ENCODE peak calls at places on chromosomes 1 and 21, in eight cellular contexts. U is brain microvascular endothelial cell, V is HCT116, E is choroid plexus epithelial cell, L is neural crest cell, B is breast epithelium, W is Calu3, R is neural progenitor cell. Q is an unnamed sample.

GRCh38 chr1:216705686-216706085 is 17.5 kb downstream of the ESRRG start:
- DNase-seq in U (no peak), V (no peak), E (no peak), L (no peak), B (no peak), W (no peak), R (no peak), Q (no peak)

GRCh38 chr1:64965239-64966157 is 851 bp downstream of the JAK1 start:
- DNase-seq in U (peak; percentile 40), V (no peak), E (peak; percentile 77), L (peak; percentile 40), B (peak; percentile 61), W (peak; percentile 48), R (peak; percentile 47), Q (peak; percentile 39)

GRCh38 chr1:33387512-33388079 is 43.3 kb downstream of the PHC2 start:
- DNase-seq in U (peak; percentile 93), V (no peak), E (peak; percentile 96), L (no peak), B (no peak), W (no peak), R (no peak), Q (no peak)

GRCh38 chr1:201016211-201016651 is 7.3 kb downstream of the KIF21B start:
- DNase-seq in U (no peak), V (no peak), E (peak; percentile 45), L (no peak), B (no peak), W (no peak), R (no peak), Q (peak; percentile 42)

GRCh38 chr1:4796161-4796998 is 142.0 kb downstream of the AJAP1 start:
- DNase-seq in U (no peak), V (no peak), E (no peak), L (no peak), B (no peak), W (no peak), R (no peak), Q (no peak)

GRCh38 chr1:198497326-198498220 is 42.9 kb downstream of the ATP6V1G3 start:
- DNase-seq in U (peak; percentile 33), V (no peak), E (peak; percentile 64), L (no peak), B (no peak), W (no peak), R (no peak), Q (peak; percentile 53)

GRCh38 chr1:221812905-221813597 is 71.2 kb upstream of the DUSP10 start:
- DNase-seq in U (no peak), V (no peak), E (no peak), L (no peak), B (no peak), W (no peak), R (no peak), Q (no peak)

GRCh38 chr1:178566187-178566586 is 53.3 kb downstream of the TEX35 start:
- DNase-seq in U (no peak), V (no peak), E (peak; percentile 18), L (no peak), B (no peak), W (no peak), R (no peak), Q (no peak)

GRCh38 chr1:13976485-13976884 is 276.5 kb downstream of the PRDM2 start:
- DNase-seq in U (no peak), V (no peak), E (no peak), L (no peak), B (no peak), W (no peak), R (no peak), Q (peak; percentile 27)

GRCh38 chr1:38243106-38243505 is 196.5 kb upstream of the POU3F1 start:
- DNase-seq in U (no peak), V (no peak), E (no peak), L (no peak), B (no peak), W (peak; percentile 51), R (peak; percentile 56), Q (peak; percentile 32)

GRCh38 chr1:5750186-5751170 is 241.7 kb downstream of the NPHP4 start:
- DNase-seq in U (no peak), V (no peak), E (no peak), L (no peak), B (peak; percentile 20), W (no peak), R (no peak), Q (no peak)

GRCh38 chr1:109788695-109789521 is 25.2 kb upstream of the EPS8L3 start:
- DNase-seq in U (no peak), V (peak; percentile 21), E (peak; percentile 54), L (no peak), B (peak; percentile 30), W (peak; percentile 35), R (peak; percentile 51), Q (peak; percentile 39)

GRCh38 chr1:44636067-44636466 is 38.2 kb downstream of the TMEM53 start:
- DNase-seq in U (no peak), V (no peak), E (no peak), L (no peak), B (no peak), W (no peak), R (no peak), Q (no peak)

GRCh38 chr1:27099904-27100796 is 54.8 kb downstream of the SLC9A1 start:
- DNase-seq in U (no peak), V (no peak), E (peak; percentile 62), L (no peak), B (no peak), W (no peak), R (peak; percentile 41), Q (no peak)

GRCh38 chr1:159752135-159752580 is 28.6 kb upstream of the DUSP23 start:
- DNase-seq in U (no peak), V (no peak), E (peak; percentile 58), L (no peak), B (peak; percentile 55), W (peak; percentile 71), R (no peak), Q (no peak)

GRCh38 chr1:79430437-79430836 is 423.9 kb upstream of the ADGRL4 start:
- DNase-seq in U (no peak), V (no peak), E (no peak), L (no peak), B (no peak), W (no peak), R (peak; percentile 5), Q (no peak)

GRCh38 chr1:25469177-25469576 is 38.5 kb downstream of the MACO1 start:
- DNase-seq in U (peak; percentile 40), V (no peak), E (peak; percentile 37), L (no peak), B (no peak), W (no peak), R (no peak), Q (peak; percentile 79)

GRCh38 chr1:50427818-50428779 is 4.9 kb upstream of the DMRTA2 start:
- DNase-seq in U (no peak), V (no peak), E (no peak), L (no peak), B (no peak), W (no peak), R (peak; percentile 87), Q (no peak)

GRCh38 chr1:38923607-38924006 is 18.0 kb downstream of the RHBDL2 start:
- DNase-seq in U (no peak), V (no peak), E (no peak), L (no peak), B (no peak), W (no peak), R (no peak), Q (peak; percentile 33)

GRCh38 chr21:32595431-32595830 is 10.1 kb upstream of the TCP10L start:
- DNase-seq in U (no peak), V (no peak), E (no peak), L (no peak), B (no peak), W (no peak), R (no peak), Q (no peak)
- TF ChIP-seq CTCF in U (no peak), V (no peak), E (no peak), L (no peak), B (no peak), W (no peak), R (no peak), Q (no peak)

DNA sequence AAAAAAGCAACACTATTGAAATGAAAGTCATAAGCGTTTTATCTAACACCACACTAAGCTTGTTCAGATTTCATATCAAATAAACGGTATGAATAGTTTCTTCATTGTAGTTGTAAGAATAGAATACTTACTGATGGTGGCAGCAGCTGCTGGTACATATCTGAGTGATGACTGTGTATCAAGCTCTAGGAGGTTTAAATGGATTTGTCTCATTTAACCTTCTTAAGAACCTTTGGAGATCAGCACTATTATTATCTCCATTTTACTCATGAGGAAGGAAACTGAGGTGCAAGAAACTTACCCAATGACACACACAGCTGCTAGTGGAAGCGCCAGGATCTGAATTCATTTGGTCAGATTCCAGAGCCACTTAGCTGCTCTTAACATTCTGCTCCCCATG is 104.0 kb downstream of the EIF4G3 start:
- DNase-seq in U (peak; percentile 57), V (no peak), E (peak; percentile 83), L (no peak), B (no peak), W (no peak), R (no peak), Q (no peak)
- TF ChIP-seq CTCF in U (no peak), V (no peak), E (no peak), L (no peak), B (no peak), W (no peak), R (no peak), Q (no peak)

DNA sequence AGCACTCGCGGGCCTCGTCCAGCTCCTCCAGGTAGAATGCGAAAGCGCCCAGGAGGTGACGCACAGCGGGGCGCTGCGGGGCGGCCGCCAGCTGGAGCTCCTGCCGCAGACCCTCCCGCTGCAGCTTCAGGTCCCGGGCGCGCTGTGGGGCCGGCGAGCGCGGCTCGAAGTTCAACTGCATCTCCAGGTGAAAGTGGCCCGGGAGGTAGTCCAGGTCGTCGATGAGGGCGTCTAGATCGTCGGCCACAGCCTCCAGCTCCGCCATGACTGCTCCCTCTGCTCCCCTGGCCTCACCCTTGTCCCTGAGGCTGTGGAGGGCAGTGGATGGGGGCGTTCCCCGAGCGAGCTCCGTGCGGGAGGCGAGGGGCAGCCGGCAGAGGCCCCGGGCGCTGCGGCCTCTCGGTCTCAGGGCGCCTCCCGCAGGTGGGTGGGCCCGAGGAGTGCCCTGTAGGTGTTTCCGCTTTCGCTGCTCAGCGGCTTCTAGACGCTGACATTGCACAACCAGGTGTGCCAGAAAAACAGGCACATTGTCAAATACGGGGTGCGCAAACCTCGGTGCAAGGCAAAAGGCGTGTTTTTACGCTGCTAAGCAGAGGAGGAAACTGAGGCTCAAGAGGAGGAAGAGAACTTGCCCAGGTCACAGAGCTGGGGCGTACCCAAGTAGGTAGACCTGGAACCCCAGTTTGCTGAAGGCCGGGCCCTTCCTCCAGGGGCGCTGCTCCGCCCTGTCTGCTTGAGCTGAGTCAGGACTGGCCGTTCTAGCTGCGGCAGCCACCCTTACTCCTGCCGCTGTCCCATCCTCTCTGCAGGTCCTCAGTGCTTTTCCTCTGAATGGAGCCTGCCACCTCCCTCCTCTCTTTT is at the start of gene TTC22:
- DNase-seq in U (no peak), V (peak; percentile 24), E (no peak), L (no peak), B (peak; percentile 76), W (peak; percentile 86), R (peak; percentile 39), Q (peak; percentile 73)
- TF ChIP-seq CTCF in U (peak; percentile 55), V (peak; percentile 63), E (peak; percentile 45), L (no peak), B (peak; percentile 73), W (peak; percentile 83), R (peak; percentile 19), Q (peak; percentile 75)

DNA sequence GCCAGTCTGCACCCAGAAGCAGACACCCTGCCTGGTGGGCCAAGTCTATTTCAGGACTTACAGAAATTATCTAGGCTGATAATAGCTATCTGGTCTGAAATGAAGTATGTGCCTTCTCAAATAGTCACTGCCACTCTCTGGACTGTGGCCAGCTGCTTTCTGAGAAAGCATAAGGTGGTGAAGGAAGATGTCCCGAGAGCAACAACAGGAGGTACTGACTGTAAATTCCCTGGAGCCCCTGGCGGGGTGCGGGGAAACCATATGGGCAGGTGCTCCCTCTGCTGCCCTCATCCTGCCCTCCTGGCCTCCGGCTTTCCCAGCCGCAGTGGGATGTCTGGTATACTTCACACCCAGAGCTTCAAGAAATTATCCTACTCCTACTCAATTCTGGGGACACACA is 86.8 kb downstream of the TGFBR3 start:
- DNase-seq in U (no peak), V (no peak), E (no peak), L (no peak), B (no peak), W (no peak), R (no peak), Q (no peak)
- TF ChIP-seq CTCF in U (no peak), V (no peak), E (no peak), L (no peak), B (no peak), W (no peak), R (no peak), Q (no peak)

Q was measured in PC-3.